ENCODE peak calls at places on chromosome 22, in ten cellular contexts. One of them, this sample, is unnamed.

GRCh38 chr22:36175892-36176291 is 15.3 kb upstream of the APOL3 start:
- DNase-seq in esophagus squamous epithelium: no peak
- DNase-seq in HCT116: no peak
- DNase-seq in neuronal stem cell: no peak
- DNase-seq in heart left ventricle: no peak
- DNase-seq in tibial artery: no peak
- DNase-seq in heart right ventricle: no peak
- DNase-seq in hepatocyte: no peak
- DNase-seq in pancreas: no peak
- DNase-seq in trophoblast cell: peak; percentile 16
- DNase-seq in this sample: no peak

GRCh38 chr22:29163808-29164207 is 41.9 kb upstream of the EMID1 start:
- DNase-seq in esophagus squamous epithelium: no peak
- DNase-seq in HCT116: no peak
- DNase-seq in neuronal stem cell: no peak
- DNase-seq in heart left ventricle: no peak
- DNase-seq in tibial artery: no peak
- DNase-seq in heart right ventricle: no peak
- DNase-seq in hepatocyte: no peak
- DNase-seq in pancreas: peak; percentile 17
- DNase-seq in trophoblast cell: no peak
- DNase-seq in this sample: no peak

GRCh38 chr22:36865346-36865745 is 4.5 kb downstream of the NCF4 start:
- DNase-seq in esophagus squamous epithelium: no peak
- DNase-seq in HCT116: no peak
- DNase-seq in neuronal stem cell: no peak
- DNase-seq in heart left ventricle: no peak
- DNase-seq in tibial artery: no peak
- DNase-seq in heart right ventricle: no peak
- DNase-seq in hepatocyte: peak; percentile 46
- DNase-seq in pancreas: no peak
- DNase-seq in trophoblast cell: peak; percentile 38
- DNase-seq in this sample: peak; percentile 51

GRCh38 chr22:36232715-36233401 is 6.5 kb downstream of the APOL2 start:
- DNase-seq in esophagus squamous epithelium: no peak
- DNase-seq in HCT116: no peak
- DNase-seq in neuronal stem cell: no peak
- DNase-seq in heart left ventricle: no peak
- DNase-seq in tibial artery: no peak
- DNase-seq in heart right ventricle: no peak
- DNase-seq in hepatocyte: no peak
- DNase-seq in pancreas: no peak
- DNase-seq in trophoblast cell: no peak
- DNase-seq in this sample: no peak

GRCh38 chr22:36028646-36029405 is at the start of gene RBFOX2:
- DNase-seq in esophagus squamous epithelium: peak; percentile 77
- DNase-seq in HCT116: peak; percentile 88
- DNase-seq in neuronal stem cell: peak; percentile 95
- DNase-seq in heart left ventricle: peak; percentile 97
- DNase-seq in tibial artery: peak; percentile 96
- DNase-seq in heart right ventricle: peak; percentile 98
- DNase-seq in hepatocyte: peak; percentile 98
- DNase-seq in pancreas: peak; percentile 96
- DNase-seq in trophoblast cell: peak; percentile 96
- DNase-seq in this sample: peak; percentile 98

GRCh38 chr22:29306175-29306829 is at the start of gene GAS2L1:
- DNase-seq in esophagus squamous epithelium: no peak
- DNase-seq in HCT116: peak; percentile 51
- DNase-seq in neuronal stem cell: peak; percentile 61
- DNase-seq in heart left ventricle: peak; percentile 91
- DNase-seq in tibial artery: peak; percentile 83
- DNase-seq in heart right ventricle: peak; percentile 89
- DNase-seq in hepatocyte: peak; percentile 90
- DNase-seq in pancreas: peak; percentile 89
- DNase-seq in trophoblast cell: peak; percentile 77
- DNase-seq in this sample: peak; percentile 92

GRCh38 chr22:40008726-40009125 is 14.0 kb downstream of the FAM83F start:
- DNase-seq in esophagus squamous epithelium: no peak
- DNase-seq in HCT116: no peak
- DNase-seq in neuronal stem cell: no peak
- DNase-seq in heart left ventricle: no peak
- DNase-seq in tibial artery: no peak
- DNase-seq in heart right ventricle: no peak
- DNase-seq in hepatocyte: no peak
- DNase-seq in pancreas: no peak
- DNase-seq in trophoblast cell: no peak
- DNase-seq in this sample: peak; percentile 25

GRCh38 chr22:38412435-38413084 is 42.4 kb downstream of the KCNJ4 start:
- DNase-seq in esophagus squamous epithelium: no peak
- DNase-seq in HCT116: no peak
- DNase-seq in neuronal stem cell: no peak
- DNase-seq in heart left ventricle: no peak
- DNase-seq in tibial artery: no peak
- DNase-seq in heart right ventricle: no peak
- DNase-seq in hepatocyte: peak; percentile 5
- DNase-seq in pancreas: peak; percentile 79
- DNase-seq in trophoblast cell: peak; percentile 94
- DNase-seq in this sample: no peak

GRCh38 chr22:30829901-30830550 is 135.4 kb downstream of the OSBP2 start:
- DNase-seq in esophagus squamous epithelium: no peak
- DNase-seq in HCT116: peak; percentile 90
- DNase-seq in neuronal stem cell: no peak
- DNase-seq in heart left ventricle: no peak
- DNase-seq in tibial artery: no peak
- DNase-seq in heart right ventricle: no peak
- DNase-seq in hepatocyte: no peak
- DNase-seq in pancreas: no peak
- DNase-seq in trophoblast cell: peak; percentile 68
- DNase-seq in this sample: no peak

GRCh38 chr22:36284171-36284571 is 31.2 kb downstream of the APOL1 start:
- DNase-seq in esophagus squamous epithelium: no peak
- DNase-seq in HCT116: no peak
- DNase-seq in neuronal stem cell: no peak
- DNase-seq in heart left ventricle: no peak
- DNase-seq in tibial artery: no peak
- DNase-seq in heart right ventricle: no peak
- DNase-seq in hepatocyte: no peak
- DNase-seq in pancreas: no peak
- DNase-seq in trophoblast cell: no peak
- DNase-seq in this sample: no peak

GRCh38 chr22:26671317-26672059 is 14.1 kb downstream of the MIAT start:
- DNase-seq in esophagus squamous epithelium: peak; percentile 30
- DNase-seq in HCT116: no peak
- DNase-seq in neuronal stem cell: no peak
- DNase-seq in heart left ventricle: peak; percentile 43
- DNase-seq in tibial artery: peak; percentile 40
- DNase-seq in heart right ventricle: no peak
- DNase-seq in hepatocyte: no peak
- DNase-seq in pancreas: no peak
- DNase-seq in trophoblast cell: no peak
- DNase-seq in this sample: no peak

GRCh38 chr22:27475548-27475897 is 326.0 kb downstream of the MN1 start:
- DNase-seq in esophagus squamous epithelium: no peak
- DNase-seq in HCT116: no peak
- DNase-seq in neuronal stem cell: no peak
- DNase-seq in heart left ventricle: no peak
- DNase-seq in tibial artery: no peak
- DNase-seq in heart right ventricle: no peak
- DNase-seq in hepatocyte: no peak
- DNase-seq in pancreas: no peak
- DNase-seq in trophoblast cell: no peak
- DNase-seq in this sample: no peak

GRCh38 chr22:19964701-19965386 is 23.2 kb upstream of the TXNRD2 start:
- DNase-seq in esophagus squamous epithelium: no peak
- DNase-seq in HCT116: no peak
- DNase-seq in neuronal stem cell: no peak
- DNase-seq in heart left ventricle: no peak
- DNase-seq in tibial artery: no peak
- DNase-seq in heart right ventricle: no peak
- DNase-seq in hepatocyte: no peak
- DNase-seq in pancreas: no peak
- DNase-seq in trophoblast cell: no peak
- DNase-seq in this sample: no peak

GRCh38 chr22:19962246-19962908 is 20.8 kb upstream of the TXNRD2 start:
- DNase-seq in esophagus squamous epithelium: no peak
- DNase-seq in HCT116: peak; percentile 79
- DNase-seq in neuronal stem cell: peak; percentile 70
- DNase-seq in heart left ventricle: peak; percentile 68
- DNase-seq in tibial artery: peak; percentile 62
- DNase-seq in heart right ventricle: peak; percentile 60
- DNase-seq in hepatocyte: peak; percentile 94
- DNase-seq in pancreas: peak; percentile 83
- DNase-seq in trophoblast cell: peak; percentile 88
- DNase-seq in this sample: peak; percentile 89

GRCh38 chr22:19961868-19962245 is 20.2 kb upstream of the TXNRD2 start:
- DNase-seq in esophagus squamous epithelium: no peak
- DNase-seq in HCT116: no peak
- DNase-seq in neuronal stem cell: no peak
- DNase-seq in heart left ventricle: no peak
- DNase-seq in tibial artery: no peak
- DNase-seq in heart right ventricle: no peak
- DNase-seq in hepatocyte: no peak
- DNase-seq in pancreas: no peak
- DNase-seq in trophoblast cell: no peak
- DNase-seq in this sample: no peak

GRCh38 chr22:19963863-19964642 is 22.4 kb upstream of the TXNRD2 start:
- DNase-seq in esophagus squamous epithelium: no peak
- DNase-seq in HCT116: no peak
- DNase-seq in neuronal stem cell: no peak
- DNase-seq in heart left ventricle: no peak
- DNase-seq in tibial artery: no peak
- DNase-seq in heart right ventricle: no peak
- DNase-seq in hepatocyte: no peak
- DNase-seq in pancreas: no peak
- DNase-seq in trophoblast cell: no peak
- DNase-seq in this sample: no peak

GRCh38 chr22:19962909-19963806 is 21.5 kb upstream of the TXNRD2 start:
- DNase-seq in esophagus squamous epithelium: no peak
- DNase-seq in HCT116: peak; percentile 86
- DNase-seq in neuronal stem cell: no peak
- DNase-seq in heart left ventricle: no peak
- DNase-seq in tibial artery: no peak
- DNase-seq in heart right ventricle: no peak
- DNase-seq in hepatocyte: peak; percentile 95
- DNase-seq in pancreas: peak; percentile 87
- DNase-seq in trophoblast cell: peak; percentile 99
- DNase-seq in this sample: peak; percentile 96
- H3K4me3 ChIP-seq in esophagus squamous epithelium: peak overlapping the region; percentile 42
- H3K4me3 ChIP-seq in HCT116: peak overlapping the region; percentile 64
- H3K4me3 ChIP-seq in neuronal stem cell: no peak overlapping the region
- H3K4me3 ChIP-seq in heart left ventricle: no peak overlapping the region
- H3K4me3 ChIP-seq in tibial artery: no peak overlapping the region
- H3K4me3 ChIP-seq in heart right ventricle: no peak overlapping the region
- H3K4me3 ChIP-seq in hepatocyte: no peak overlapping the region
- H3K4me3 ChIP-seq in pancreas: no peak overlapping the region
- H3K4me3 ChIP-seq in trophoblast cell: peak overlapping the region; percentile 2
- H3K4me3 ChIP-seq in this sample: peak overlapping the region; percentile 50

DNA sequence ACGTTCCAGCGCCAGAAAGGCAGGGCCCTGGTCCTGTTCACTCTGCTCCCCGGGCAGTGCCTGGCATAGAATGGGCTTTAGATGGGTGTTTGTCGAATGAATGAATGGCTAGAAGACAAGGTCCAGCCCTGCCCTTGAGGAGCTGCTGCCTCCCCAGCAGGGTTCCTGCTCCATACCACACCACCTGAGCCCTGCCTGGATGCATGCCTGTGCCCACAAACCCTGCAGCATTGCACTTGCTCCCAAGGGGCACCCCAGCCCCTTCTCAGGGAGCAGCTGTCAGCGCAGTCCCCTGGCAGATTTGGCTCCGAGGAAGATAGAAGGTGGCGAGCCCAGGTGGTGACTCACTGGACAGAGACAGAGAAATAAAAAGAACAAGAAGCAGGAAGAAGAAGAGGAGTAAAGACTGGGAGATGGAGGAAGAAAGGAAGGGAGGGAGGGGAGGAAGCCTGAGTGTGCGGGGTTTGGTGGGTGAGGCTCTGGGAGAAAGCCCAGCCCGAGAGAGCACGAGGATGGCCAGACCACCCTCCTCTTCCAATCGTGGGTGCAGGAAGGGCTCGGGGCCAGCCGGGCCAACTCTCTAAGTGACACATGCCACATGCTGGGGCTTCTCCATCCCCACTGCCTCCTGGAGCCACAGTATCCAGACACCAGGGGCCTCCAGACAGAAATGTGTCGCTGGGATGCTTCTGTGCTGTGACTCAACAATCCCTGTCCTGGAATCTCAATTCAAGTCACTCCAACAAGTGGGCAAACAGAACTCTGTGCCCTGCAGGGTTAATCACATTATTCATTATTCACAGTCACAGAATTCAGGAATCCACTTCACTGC is 1474.3 kb downstream of the BRD1 start:
- DNase-seq in esophagus squamous epithelium: no peak
- DNase-seq in HCT116: no peak
- DNase-seq in neuronal stem cell: no peak
- DNase-seq in heart left ventricle: no peak
- DNase-seq in tibial artery: no peak
- DNase-seq in heart right ventricle: no peak
- DNase-seq in hepatocyte: no peak
- DNase-seq in pancreas: no peak
- DNase-seq in trophoblast cell: no peak
- DNase-seq in this sample: no peak
- H3K9me3 ChIP-seq in esophagus squamous epithelium: no peaks in the 10 kb centered on the region
- H3K9me3 ChIP-seq in HCT116: peaks cover 7% of the 10 kb centered on the region
- H3K9me3 ChIP-seq in neuronal stem cell: no peaks in the 10 kb centered on the region
- H3K9me3 ChIP-seq in heart left ventricle: no peaks in the 10 kb centered on the region
- H3K9me3 ChIP-seq in tibial artery: no peaks in the 10 kb centered on the region
- H3K9me3 ChIP-seq in heart right ventricle: no peaks in the 10 kb centered on the region
- H3K9me3 ChIP-seq in hepatocyte: no peaks in the 10 kb centered on the region
- H3K9me3 ChIP-seq in pancreas: no peaks in the 10 kb centered on the region
- H3K9me3 ChIP-seq in trophoblast cell: no peaks in the 10 kb centered on the region
- H3K9me3 ChIP-seq in this sample: no peaks in the 10 kb centered on the region

DNA sequence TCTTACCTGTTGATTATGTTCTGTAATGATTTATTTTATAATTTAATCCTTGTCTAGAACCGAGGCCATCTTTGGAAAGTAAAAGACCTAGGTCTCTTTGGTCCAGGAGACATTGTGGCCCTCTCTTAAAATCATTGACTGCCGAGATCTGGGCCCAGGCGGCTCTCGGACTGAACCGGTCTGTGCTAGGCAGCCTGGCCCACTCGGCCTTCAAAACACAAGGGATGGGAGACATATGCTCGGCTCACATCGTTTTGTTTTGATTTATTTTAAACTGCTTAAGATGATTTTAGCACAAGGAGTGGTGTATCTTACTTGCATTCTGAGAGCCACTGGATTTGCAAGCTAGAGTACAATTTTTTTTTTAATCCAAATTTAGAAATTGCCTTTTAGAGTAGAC is 80.2 kb upstream of the WNT7B start:
- DNase-seq in esophagus squamous epithelium: no peak
- DNase-seq in HCT116: no peak
- DNase-seq in neuronal stem cell: no peak
- DNase-seq in heart left ventricle: peak; percentile 45
- DNase-seq in tibial artery: peak; percentile 39
- DNase-seq in heart right ventricle: no peak
- DNase-seq in hepatocyte: no peak
- DNase-seq in pancreas: peak; percentile 60
- DNase-seq in trophoblast cell: no peak
- DNase-seq in this sample: no peak
- H3K4me3 ChIP-seq in esophagus squamous epithelium: peak overlapping the region; percentile 67
- H3K4me3 ChIP-seq in HCT116: no peak overlapping the region
- H3K4me3 ChIP-seq in neuronal stem cell: no peak overlapping the region
- H3K4me3 ChIP-seq in heart left ventricle: peak overlapping the region; percentile 65
- H3K4me3 ChIP-seq in tibial artery: peak overlapping the region; percentile 84
- H3K4me3 ChIP-seq in heart right ventricle: peak overlapping the region; percentile 87
- H3K4me3 ChIP-seq in hepatocyte: no peak overlapping the region
- H3K4me3 ChIP-seq in pancreas: no peak overlapping the region
- H3K4me3 ChIP-seq in trophoblast cell: no peak overlapping the region
- H3K4me3 ChIP-seq in this sample: no peak overlapping the region

GRCh38 chr22:17968126-17968525 is 56.2 kb downstream of the MICAL3 start:
- DNase-seq in esophagus squamous epithelium: no peak
- DNase-seq in HCT116: no peak
- DNase-seq in neuronal stem cell: no peak
- DNase-seq in heart left ventricle: no peak
- DNase-seq in tibial artery: no peak
- DNase-seq in heart right ventricle: no peak
- DNase-seq in hepatocyte: no peak
- DNase-seq in pancreas: no peak
- DNase-seq in trophoblast cell: no peak
- DNase-seq in this sample: no peak
- H3K9me3 ChIP-seq in esophagus squamous epithelium: no peaks in the 10 kb centered on the region
- H3K9me3 ChIP-seq in HCT116: no peaks in the 10 kb centered on the region
- H3K9me3 ChIP-seq in neuronal stem cell: no peaks in the 10 kb centered on the region
- H3K9me3 ChIP-seq in heart left ventricle: no peaks in the 10 kb centered on the region
- H3K9me3 ChIP-seq in tibial artery: no peaks in the 10 kb centered on the region
- H3K9me3 ChIP-seq in heart right ventricle: no peaks in the 10 kb centered on the region
- H3K9me3 ChIP-seq in hepatocyte: no peaks in the 10 kb centered on the region
- H3K9me3 ChIP-seq in pancreas: no peaks in the 10 kb centered on the region
- H3K9me3 ChIP-seq in trophoblast cell: no peaks in the 10 kb centered on the region
- H3K9me3 ChIP-seq in this sample: no peaks in the 10 kb centered on the region